ENCODE peak calls at places on chromosomes 13 and 19, in five cellular contexts. H is epithelial cell of prostate; V is stimulated activated CD4-positive, alpha-beta T cell treated with anti-CD3 and anti-CD28 coated beads, Interleukin-1b, Interleukin-23, amount 100 ng/mL, for 24 hours; X is stomach; B is left cardiac atrium. A is an unnamed sample.

GRCh38 chr19:29528946-29529645 is 3.3 kb downstream of the VSTM2B start:
- DNase-seq in V (no peak), B (no peak), H (no peak), X (no peak), A (no peak)

GRCh38 chr13:76016799-76017198 is 380.7 kb downstream of the LMO7 start:
- DNase-seq in X (no peak), H (no peak), B (no peak), V (no peak), A (peak)

GRCh38 chr13:33524086-33524485 is 238.5 kb upstream of the STARD13 start:
- DNase-seq in V (no peak), X (no peak), B (no peak), H (no peak), A (no peak)

GRCh38 chr13:49821216-49821820 is 28.8 kb upstream of the KPNA3 start:
- DNase-seq in X (no peak), V (no peak), H (no peak), B (no peak), A (no peak)

GRCh38 chr19:54570316-54570715 is 3.3 kb upstream of the LILRA2 start:
- DNase-seq in B (no peak), V (no peak), X (no peak), H (no peak), A (no peak)

GRCh38 chr19:42153606-42154405 is 21.6 kb upstream of the POU2F2 start:
- DNase-seq in X (no peak), V (no peak), H (no peak), B (no peak), A (no peak)

GRCh38 chr13:97233499-97233898 is 11.4 kb downstream of the MBNL2 start:
- DNase-seq in X (no peak), H (no peak), B (no peak), V (no peak), A (no peak)

GRCh38 chr13:20175907-20176652 is 15.2 kb upstream of the GJA3 start:
- DNase-seq in H (no peak), X (no peak), V (no peak), B (no peak), A (no peak)

GRCh38 chr13:27783111-27783510 is 9.2 kb upstream of the GSX1 start:
- DNase-seq in V (no peak), X (no peak), H (no peak), B (no peak), A (no peak)

GRCh38 chr19:13241321-13242104 is 91.3 kb downstream of the IER2 start:
- DNase-seq in H (no peak), B (no peak), X (no peak), V (peak), A (peak)

GRCh38 chr19:4910594-4911273 is 1.4 kb downstream of the UHRF1 start:
- DNase-seq in B (no peak), X (no peak), H (no peak), V (no peak), A (no peak)

GRCh38 chr13:35840991-35841604 is 290.1 kb downstream of the DCLK1 start:
- DNase-seq in H (no peak), X (no peak), V (no peak), B (no peak), A (no peak)

GRCh38 chr19:40410030-40410389 is 3.2 kb downstream of the PRX start:
- DNase-seq in V (no peak), X (no peak), H (no peak), B (no peak), A (no peak)